ENCODE peak calls at places on chromosomes 2 and 18, in six cellular contexts. P, T, D, H, I and N are unnamed samples.

GRCh38 chr2:188931361-188931760 is 42.8 kb upstream of the COL3A1 start:
- DNase-seq in P (no peak), T (no peak), D (no peak), H (no peak), I (no peak), N (no peak)

GRCh38 chr2:219249203-219249980 is 3.7 kb upstream of the TUBA4B start:
- DNase-seq in P (peak; percentile 81), T (peak; percentile 94), D (peak; percentile 79), H (peak; percentile 67), I (peak; percentile 91), N (peak; percentile 92)

GRCh38 chr18:5500158-5500939 is 43.4 kb downstream of the EPB41L3 start:
- DNase-seq in P (no peak), T (no peak), D (no peak), H (no peak), I (no peak), N (no peak)

GRCh38 chr2:207226243-207226642 is 60.5 kb upstream of the KLF7 start:
- DNase-seq in P (no peak), T (no peak), D (no peak), H (no peak), I (peak; percentile 29), N (no peak)

GRCh38 chr2:236943841-236944513 is 141.7 kb upstream of the COPS8 start:
- DNase-seq in P (no peak), T (peak; percentile 2), D (no peak), H (no peak), I (no peak), N (no peak)

GRCh38 chr2:181483221-181483620 is 26.0 kb downstream of the ITGA4 start:
- DNase-seq in P (no peak), T (no peak), D (no peak), H (no peak), I (no peak), N (no peak)

GRCh38 chr18:51643483-51643882 is 446.0 kb upstream of the MEX3C start:
- DNase-seq in P (no peak), T (no peak), D (no peak), H (no peak), I (no peak), N (no peak)

GRCh38 chr2:102224824-102225739 is 38.3 kb downstream of the IL1RL2 start:
- DNase-seq in P (no peak), T (no peak), D (no peak), H (no peak), I (no peak), N (no peak)

GRCh38 chr18:62064361-62064760 is 122.5 kb downstream of the PIGN start:
- DNase-seq in P (no peak), T (no peak), D (no peak), H (no peak), I (no peak), N (no peak)

GRCh38 chr2:151827564-151828142 is 568 bp downstream of the ARL5A start:
- DNase-seq in P (no peak), T (peak; percentile 52), D (peak; percentile 48), H (peak; percentile 17), I (peak; percentile 14), N (peak; percentile 55)

GRCh38 chr2:56334622-56335021 is 150.8 kb downstream of the CCDC85A start:
- DNase-seq in P (no peak), T (no peak), D (no peak), H (no peak), I (no peak), N (no peak)

GRCh38 chr18:27004056-27004829 is 138.7 kb upstream of the AQP4 start:
- DNase-seq in P (no peak), T (no peak), D (peak; percentile 6), H (no peak), I (peak; percentile 43), N (no peak)

GRCh38 chr2:188808921-188809320 is 165.3 kb upstream of the COL3A1 start:
- DNase-seq in P (no peak), T (no peak), D (peak; percentile 41), H (no peak), I (no peak), N (no peak)

GRCh38 chr2:39094717-39095363 is 26.0 kb downstream of the SOS1 start:
- DNase-seq in P (no peak), T (no peak), D (peak; percentile 84), H (no peak), I (peak; percentile 78), N (no peak)

GRCh38 chr2:121532894-121533293 is 2.2 kb downstream of the RNU4ATAC start:
- DNase-seq in P (no peak), T (no peak), D (peak; percentile 12), H (no peak), I (peak; percentile 47), N (no peak)

GRCh38 chr2:207166349-207167128 is 791 bp upstream of the KLF7 start:
- DNase-seq in P (peak; percentile 12), T (peak; percentile 72), D (peak; percentile 84), H (peak; percentile 82), I (peak; percentile 61), N (peak; percentile 73)

GRCh38 chr18:9095297-9096012 is 7.0 kb upstream of the NDUFV2 start:
- DNase-seq in P (no peak), T (no peak), D (peak; percentile 82), H (no peak), I (no peak), N (peak; percentile 76)

GRCh38 chr2:11370377-11371098 is 26.1 kb upstream of the ROCK2 start:
- DNase-seq in P (no peak), T (peak; percentile 95), D (no peak), H (no peak), I (peak; percentile 94), N (peak; percentile 90)

GRCh38 chr2:38925982-38926381 is 36.3 kb downstream of the ARHGEF33 start:
- DNase-seq in P (no peak), T (no peak), D (no peak), H (no peak), I (no peak), N (no peak)

GRCh38 chr2:231127480-231127879 is 2.6 kb upstream of the HTR2B start:
- DNase-seq in P (no peak), T (no peak), D (no peak), H (no peak), I (peak; percentile 73), N (no peak)

GRCh38 chr2:161625314-161625919 is 1.2 kb downstream of the SLC4A10 start:
- DNase-seq in P (no peak), T (peak; percentile 32), D (no peak), H (no peak), I (no peak), N (no peak)

GRCh38 chr18:62450546-62451395 is 72.1 kb upstream of the ZCCHC2 start:
- DNase-seq in P (peak; percentile 77), T (no peak), D (peak; percentile 86), H (peak; percentile 72), I (peak; percentile 93), N (peak; percentile 67)

GRCh38 chr2:113124984-113125855 is 2.2 kb upstream of the IL1RN start:
- DNase-seq in P (no peak), T (no peak), D (peak; percentile 18), H (no peak), I (peak; percentile 56), N (no peak)

GRCh38 chr18:46035701-46036680 is 36.1 kb downstream of the PSTPIP2 start:
- DNase-seq in P (no peak), T (no peak), D (no peak), H (no peak), I (no peak), N (no peak)

GRCh38 chr18:37405229-37405628 is 160.4 kb downstream of the CELF4 start:
- DNase-seq in P (no peak), T (no peak), D (no peak), H (no peak), I (no peak), N (no peak)

GRCh38 chr2:173943738-173944137 is 21.4 kb downstream of the SP3 start:
- DNase-seq in P (no peak), T (no peak), D (no peak), H (no peak), I (peak; percentile 87), N (no peak)

GRCh38 chr18:21112140-21112473 is 494 bp upstream of the ROCK1 start:
- DNase-seq in P (no peak), T (no peak), D (no peak), H (peak; percentile 78), I (no peak), N (no peak)

GRCh38 chr2:62291517-62292137 is 95.7 kb downstream of the B3GNT2 start:
- DNase-seq in P (no peak), T (no peak), D (no peak), H (no peak), I (no peak), N (no peak)
- H3K4me1 ChIP-seq in P (peaks cover 7% of the 10 kb centered on the region), T (peaks cover 12% of the 10 kb centered on the region), D (peaks cover 26% of the 10 kb centered on the region), H (no peaks in the 10 kb centered on the region), I (peaks cover 29% of the 10 kb centered on the region), N (no peaks in the 10 kb centered on the region)

DNA sequence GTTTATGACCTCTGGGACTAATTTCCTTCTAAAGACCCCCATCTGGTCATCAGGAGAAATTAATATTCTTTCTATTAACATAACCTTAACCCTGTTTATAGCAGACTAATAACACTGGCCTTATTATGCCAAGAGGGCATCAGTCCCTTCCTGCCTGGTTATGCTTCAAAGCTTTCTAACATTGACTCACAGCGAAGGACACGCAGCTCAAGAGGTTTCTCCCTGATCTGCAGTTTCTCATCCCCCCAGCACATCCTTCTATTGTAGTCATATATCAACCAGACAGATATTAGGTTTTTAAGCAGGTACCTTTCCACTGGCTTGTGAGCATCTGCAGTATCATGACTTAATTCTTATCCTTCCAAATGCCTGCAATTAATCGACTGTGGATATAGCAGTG is 100.0 kb upstream of the CXCR4 start:
- DNase-seq in P (no peak), T (no peak), D (no peak), H (no peak), I (no peak), N (no peak)
- H3K4me1 ChIP-seq in P (no peaks in the 10 kb centered on the region), T (no peaks in the 10 kb centered on the region), D (no peaks in the 10 kb centered on the region), H (no peaks in the 10 kb centered on the region), I (no peaks in the 10 kb centered on the region), N (no peaks in the 10 kb centered on the region)

DNA sequence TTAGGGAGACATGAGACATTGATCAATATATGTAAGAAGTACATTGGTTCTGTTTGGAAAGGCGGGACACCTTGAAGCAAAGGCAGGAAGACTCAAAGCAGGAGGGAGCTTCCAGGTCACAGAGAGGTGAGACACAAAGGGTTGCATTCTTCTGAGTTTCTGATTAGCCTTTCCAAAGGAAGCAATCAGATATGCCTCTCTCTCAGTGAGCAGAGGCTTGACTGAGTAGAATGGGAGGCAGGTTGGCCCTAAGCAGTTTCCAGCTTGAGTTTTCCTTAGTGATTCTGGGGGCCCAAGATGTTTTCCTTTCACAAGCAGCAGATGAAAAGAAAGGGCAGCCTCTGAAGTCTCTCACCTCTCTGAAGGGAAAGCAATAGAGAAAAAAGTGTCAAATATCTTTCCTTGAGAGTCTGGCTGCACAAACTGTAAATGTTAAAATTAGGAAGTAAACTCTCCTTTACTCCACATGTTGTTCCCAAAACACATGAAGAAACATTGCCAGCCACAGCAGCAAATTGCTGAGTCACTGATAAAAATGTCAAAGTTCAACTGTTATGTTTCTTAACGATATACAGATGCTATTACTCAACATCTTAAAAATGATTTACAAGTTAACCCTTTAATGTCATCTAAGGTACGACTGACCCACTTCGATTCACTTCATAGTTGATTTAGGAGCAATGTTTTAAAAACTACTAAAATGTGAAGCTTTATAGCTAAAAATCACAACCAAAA is 40.3 kb downstream of the CYB5A start:
- DNase-seq in P (no peak), T (no peak), D (peak; percentile 85), H (peak; percentile 57), I (peak; percentile 27), N (no peak)
- H3K4me1 ChIP-seq in P (peaks cover 10% of the 10 kb centered on the region), T (peaks cover 6% of the 10 kb centered on the region), D (no peaks in the 10 kb centered on the region), H (no peaks in the 10 kb centered on the region), I (peaks cover 10% of the 10 kb centered on the region), N (no peaks in the 10 kb centered on the region)

GRCh38 chr2:8115966-8116365 is 565.9 kb upstream of the ID2 start:
- DNase-seq in P (no peak), T (no peak), D (no peak), H (no peak), I (no peak), N (no peak)
- H3K4me1 ChIP-seq in P (peaks cover 7% of the 10 kb centered on the region), T (no peaks in the 10 kb centered on the region), D (no peaks in the 10 kb centered on the region), H (no peaks in the 10 kb centered on the region), I (peaks cover 19% of the 10 kb centered on the region), N (peaks cover 8% of the 10 kb centered on the region)

GRCh38 chr2:85522090-85522647 is 16.8 kb upstream of the MAT2A start:
- DNase-seq in P (no peak), T (no peak), D (no peak), H (no peak), I (no peak), N (no peak)
- H3K4me1 ChIP-seq in P (peaks cover 16% of the 10 kb centered on the region), T (no peaks in the 10 kb centered on the region), D (no peaks in the 10 kb centered on the region), H (no peaks in the 10 kb centered on the region), I (peaks cover 12% of the 10 kb centered on the region), N (peaks cover 22% of the 10 kb centered on the region)